ENCODE peak calls at places on chromosome 1, in ten cellular contexts. R is left ventricle myocardium inferior, P is H1, X is HFFc6, Y is AG10803, E is neural progenitor cell, C is adrenal gland, N is choroid plexus epithelial cell, J is Calu3, K is AG09319. W is an unnamed sample.

GRCh38 chr1:54818461-54819194 is 17.5 kb upstream of the TTC22 start:
- DNase-seq in E (no peak), Y (no peak), J (no peak), X (no peak), N (no peak), C (no peak), K (no peak), R (no peak), P (peak), W (no peak)

GRCh38 chr1:1080951-1081310 is 6.8 kb upstream of the RNF223 start:
- DNase-seq in E (no peak), P (peak), J (no peak), Y (no peak), C (no peak), X (no peak), R (no peak), K (no peak), N (no peak), W (no peak)

GRCh38 chr1:229952135-229952534 is 114.9 kb upstream of the GALNT2 start:
- DNase-seq in X (no peak), N (no peak), Y (no peak), R (no peak), K (no peak), E (no peak), C (no peak), J (no peak), P (no peak), W (no peak)

GRCh38 chr1:161989801-161990200 is 33.9 kb downstream of the OLFML2B start:
- DNase-seq in Y (no peak), K (no peak), N (no peak), J (no peak), E (no peak), P (no peak), R (no peak), C (no peak), X (no peak), W (no peak)

GRCh38 chr1:154962238-154962678 is 676 bp upstream of the PYGO2 start:
- DNase-seq in E (peak), P (no peak), J (no peak), X (no peak), C (peak), N (peak), Y (no peak), R (no peak), K (no peak), W (no peak)

GRCh38 chr1:25500694-25501093 is 42.7 kb upstream of the LDLRAP1 start:
- DNase-seq in P (no peak), C (no peak), J (no peak), X (no peak), Y (peak), K (no peak), E (no peak), N (no peak), R (no peak), W (no peak)

GRCh38 chr1:33897092-33897725 is 33.3 kb downstream of the HMGB4 start:
- DNase-seq in Y (peak), R (peak), E (no peak), X (no peak), J (no peak), N (no peak), K (no peak), P (no peak), C (no peak), W (no peak)

GRCh38 chr1:199809311-199809710 is 218.2 kb upstream of the NR5A2 start:
- DNase-seq in Y (no peak), N (no peak), K (no peak), J (no peak), P (no peak), C (no peak), E (no peak), X (no peak), R (no peak), W (no peak)

GRCh38 chr1:41802532-41803501 is 115.9 kb downstream of the HIVEP3 start:
- DNase-seq in E (no peak), X (no peak), C (peak), R (peak), J (no peak), K (no peak), Y (peak), P (no peak), N (peak), W (no peak)

GRCh38 chr1:45721207-45721606 is 29.2 kb downstream of the IPP start:
- DNase-seq in K (no peak), E (no peak), C (no peak), P (no peak), J (no peak), R (no peak), X (peak), N (peak), Y (peak), W (no peak)

GRCh38 chr1:247906504-247907047 is 11.2 kb downstream of the OR2W3 start:
- DNase-seq in E (no peak), N (peak), P (no peak), K (no peak), X (peak), Y (no peak), R (no peak), C (no peak), J (no peak), W (peak)

GRCh38 chr1:235056937-235057336 is 71.7 kb downstream of the TOMM20 start:
- DNase-seq in N (no peak), C (no peak), P (no peak), Y (no peak), E (no peak), K (no peak), J (no peak), X (no peak), R (no peak), W (no peak)

GRCh38 chr1:235052067-235053008 is 76.3 kb downstream of the TOMM20 start:
- DNase-seq in K (no peak), P (no peak), Y (peak), C (peak), J (no peak), R (no peak), N (no peak), E (no peak), X (no peak), W (no peak)

GRCh38 chr1:235054466-235054865 is 74.2 kb downstream of the TOMM20 start:
- DNase-seq in K (no peak), R (no peak), N (no peak), J (no peak), P (no peak), X (no peak), C (no peak), E (no peak), Y (no peak), W (no peak)

GRCh38 chr1:235057385-235058306 is 71.0 kb downstream of the TOMM20 start:
- DNase-seq in K (no peak), Y (no peak), E (no peak), X (no peak), N (no peak), R (no peak), P (no peak), C (no peak), J (no peak), W (no peak)

DNA sequence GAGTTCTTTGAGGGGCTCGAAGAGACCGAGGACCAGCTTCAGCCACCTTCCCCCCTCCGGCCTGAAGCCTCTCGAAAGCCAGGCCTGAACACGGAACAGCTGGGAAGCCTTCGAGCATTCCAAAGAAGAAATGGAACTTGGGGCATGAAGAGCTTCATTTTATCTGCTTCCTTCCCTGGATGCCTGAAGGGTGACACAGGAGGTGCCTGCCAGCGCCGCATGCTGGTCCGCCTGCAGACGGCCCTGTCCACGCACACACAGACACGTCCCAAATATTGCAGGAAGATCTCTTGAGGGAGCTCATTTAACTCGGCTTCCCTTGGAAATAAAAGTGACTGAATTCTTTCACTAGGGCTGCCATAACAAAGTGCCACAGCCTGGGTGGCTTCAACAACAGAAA is 73.7 kb downstream of the TOMM20 start:
- DNase-seq in X (no peak), P (no peak), K (no peak), C (no peak), Y (no peak), J (no peak), R (no peak), N (no peak), E (no peak), W (no peak)
- TF ChIP-seq CTCF in X (no peak), P (no peak), K (no peak), C (no peak), Y (no peak), J (no peak), R (no peak), N (no peak), E (no peak), W (no peak)

GRCh38 chr1:85406081-85406480 is 58.9 kb downstream of the DDAH1 start:
- DNase-seq in K (no peak), N (no peak), P (no peak), R (no peak), E (no peak), Y (peak), C (no peak), J (no peak), X (no peak), W (no peak)
- TF ChIP-seq CTCF in K (no peak), N (no peak), P (no peak), R (no peak), E (no peak), Y (no peak), C (no peak), J (no peak), X (no peak), W (no peak)

GRCh38 chr1:234608026-234608719 is 1.8 kb downstream of the IRF2BP2 start:
- DNase-seq in Y (peak), P (peak), E (peak), K (no peak), C (peak), R (peak), X (peak), J (peak), N (peak), W (peak)

GRCh38 chr1:234605983-234606730 is 3.8 kb downstream of the IRF2BP2 start:
- DNase-seq in N (peak), C (peak), Y (peak), X (peak), E (no peak), R (peak), P (no peak), K (no peak), J (peak), W (peak)

GRCh38 chr1:234606731-234607090 is 3.3 kb downstream of the IRF2BP2 start:
- DNase-seq in E (no peak), K (no peak), C (no peak), N (no peak), J (no peak), Y (no peak), R (no peak), X (no peak), P (no peak), W (no peak)

GRCh38 chr1:234608720-234609527 is 1.1 kb downstream of the IRF2BP2 start:
- DNase-seq in E (peak), K (no peak), N (peak), R (peak), C (peak), P (peak), Y (peak), X (no peak), J (peak), W (peak)

DNA sequence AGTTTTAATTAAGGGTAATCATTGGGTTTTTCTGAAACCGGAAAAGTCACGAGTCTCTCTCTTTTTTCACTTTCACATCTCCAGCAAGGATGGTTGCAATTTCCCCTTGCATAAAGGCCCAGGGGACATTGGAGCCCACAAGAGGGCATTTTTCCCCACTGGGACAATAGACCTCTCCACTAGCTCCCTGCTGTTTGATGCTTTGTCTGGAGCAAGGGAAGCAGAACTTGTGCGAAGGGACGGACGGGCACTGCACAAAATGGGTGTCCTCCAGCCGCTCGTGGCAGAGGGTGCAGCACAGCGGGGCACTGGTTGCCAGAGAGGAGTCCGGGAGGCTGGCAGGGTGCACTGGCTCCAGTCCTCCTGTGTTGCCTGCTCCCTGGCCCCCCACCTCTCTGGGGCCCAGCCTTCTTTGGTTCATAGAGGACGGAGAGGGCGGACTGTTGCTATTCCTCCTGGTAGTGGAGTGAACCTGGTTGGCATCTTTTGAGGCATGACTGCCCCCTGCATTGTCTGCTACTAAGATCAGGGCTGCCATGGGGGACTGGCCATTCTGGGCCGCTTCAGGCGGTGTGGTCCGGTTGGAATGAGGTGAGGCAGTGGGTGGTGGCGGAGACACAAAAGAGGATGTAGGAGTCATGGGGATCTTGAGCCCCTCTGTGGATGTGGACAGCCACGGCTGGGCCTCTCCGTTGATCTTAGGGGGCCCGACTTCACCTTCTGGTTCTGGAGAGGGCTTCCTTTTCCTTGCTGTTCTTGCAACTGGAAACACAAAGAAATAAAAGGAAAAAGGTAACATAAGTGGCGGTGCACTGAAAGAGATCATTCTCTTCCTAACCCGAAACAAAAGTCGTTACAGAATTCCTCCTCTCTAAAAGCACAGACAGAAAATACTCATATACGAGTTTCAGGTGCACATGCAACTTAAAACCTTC is 2.6 kb downstream of the IRF2BP2 start:
- DNase-seq in J (peak), Y (peak), E (peak), R (peak), X (no peak), P (no peak), C (peak), K (no peak), N (no peak), W (peak)
- TF ChIP-seq CTCF in J (no peak), Y (peak), E (peak), R (peak), X (peak), P (peak), C (no peak), K (peak), N (peak), W (peak)

GRCh38 chr1:44035726-44036408 is 4.6 kb upstream of the SLC6A9 start:
- DNase-seq in E (peak), Y (no peak), P (no peak), C (peak), R (peak), X (no peak), K (no peak), J (no peak), N (peak), W (no peak)
- TF ChIP-seq CTCF in E (peak), Y (no peak), P (peak), C (no peak), R (no peak), X (no peak), K (peak), J (no peak), N (peak), W (peak)

GRCh38 chr1:212158912-212159796 is 123.6 kb downstream of the DTL start:
- DNase-seq in R (no peak), X (no peak), K (no peak), E (no peak), Y (no peak), C (peak), J (no peak), P (no peak), N (no peak), W (no peak)

GRCh38 chr1:212161231-212161781 is 123.9 kb upstream of the PPP2R5A start:
- DNase-seq in J (no peak), E (no peak), Y (peak), C (peak), X (peak), N (peak), R (no peak), P (no peak), K (no peak), W (no peak)

GRCh38 chr1:212153635-212154034 is 118.1 kb downstream of the DTL start:
- DNase-seq in E (no peak), K (no peak), R (no peak), P (no peak), C (no peak), Y (no peak), N (no peak), X (no peak), J (no peak), W (no peak)

GRCh38 chr1:212155219-212155618 is 119.7 kb downstream of the DTL start:
- DNase-seq in X (no peak), R (no peak), P (no peak), N (no peak), C (no peak), K (no peak), E (no peak), J (no peak), Y (no peak), W (no peak)

GRCh38 chr1:212157252-212157651 is 121.7 kb downstream of the DTL start:
- DNase-seq in E (no peak), Y (no peak), X (no peak), N (no peak), J (no peak), P (no peak), C (no peak), K (no peak), R (no peak), W (no peak)
- TF ChIP-seq CTCF in E (no peak), Y (no peak), X (no peak), N (no peak), J (no peak), P (no peak), C (no peak), K (no peak), R (no peak), W (no peak)

GRCh38 chr1:10693497-10694273 is 102.8 kb downstream of the CASZ1 start:
- DNase-seq in J (peak), C (peak), X (no peak), N (peak), P (peak), K (no peak), R (no peak), E (peak), Y (no peak), W (peak)

GRCh38 chr1:10693152-10693496 is 103.3 kb downstream of the CASZ1 start:
- DNase-seq in J (no peak), X (no peak), K (no peak), Y (no peak), P (no peak), E (no peak), N (no peak), C (no peak), R (no peak), W (no peak)

GRCh38 chr1:10691075-10691739 is 105.2 kb downstream of the CASZ1 start:
- DNase-seq in E (no peak), J (no peak), C (no peak), N (no peak), Y (no peak), K (no peak), R (no peak), P (no peak), X (no peak), W (no peak)

GRCh38 chr1:10691740-10692125 is 104.7 kb downstream of the CASZ1 start:
- DNase-seq in K (no peak), J (no peak), Y (peak), N (no peak), R (no peak), E (no peak), X (peak), C (no peak), P (no peak), W (no peak)

DNA sequence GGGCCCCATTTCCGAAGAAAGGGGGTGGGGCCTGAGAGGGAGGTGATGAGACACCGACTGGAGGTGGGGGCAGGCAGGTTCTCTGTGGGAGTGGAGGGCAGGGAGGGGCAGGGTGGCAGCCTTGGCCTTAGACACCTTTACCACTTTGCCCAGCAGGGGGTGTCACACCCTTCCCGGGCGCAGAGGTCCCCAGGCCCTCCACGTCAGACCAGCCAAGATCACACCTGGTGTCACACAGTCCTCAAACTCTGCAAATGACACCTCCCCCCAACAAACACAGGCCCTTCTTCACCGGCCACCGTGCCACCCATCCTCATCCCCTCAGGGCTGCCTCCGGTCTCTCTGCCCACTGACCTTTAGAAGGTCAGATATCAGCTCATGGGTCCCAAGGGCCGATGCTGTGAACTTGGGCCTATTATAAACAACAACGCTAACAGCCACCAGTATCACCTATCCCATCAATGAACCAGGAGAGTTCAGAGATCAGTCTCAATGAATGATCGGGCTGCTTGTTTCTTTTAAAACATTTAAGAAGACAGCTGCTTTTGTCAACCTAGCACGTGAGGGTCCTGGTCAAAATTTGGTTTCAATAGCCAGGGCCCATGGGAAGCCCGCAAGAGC is 103.9 kb downstream of the CASZ1 start:
- DNase-seq in Y (no peak), E (peak), X (no peak), N (no peak), J (peak), C (no peak), K (no peak), R (no peak), P (no peak), W (no peak)
- TF ChIP-seq CTCF in Y (no peak), E (peak), X (peak), N (no peak), J (peak), C (no peak), K (no peak), R (peak), P (peak), W (peak)

DNA sequence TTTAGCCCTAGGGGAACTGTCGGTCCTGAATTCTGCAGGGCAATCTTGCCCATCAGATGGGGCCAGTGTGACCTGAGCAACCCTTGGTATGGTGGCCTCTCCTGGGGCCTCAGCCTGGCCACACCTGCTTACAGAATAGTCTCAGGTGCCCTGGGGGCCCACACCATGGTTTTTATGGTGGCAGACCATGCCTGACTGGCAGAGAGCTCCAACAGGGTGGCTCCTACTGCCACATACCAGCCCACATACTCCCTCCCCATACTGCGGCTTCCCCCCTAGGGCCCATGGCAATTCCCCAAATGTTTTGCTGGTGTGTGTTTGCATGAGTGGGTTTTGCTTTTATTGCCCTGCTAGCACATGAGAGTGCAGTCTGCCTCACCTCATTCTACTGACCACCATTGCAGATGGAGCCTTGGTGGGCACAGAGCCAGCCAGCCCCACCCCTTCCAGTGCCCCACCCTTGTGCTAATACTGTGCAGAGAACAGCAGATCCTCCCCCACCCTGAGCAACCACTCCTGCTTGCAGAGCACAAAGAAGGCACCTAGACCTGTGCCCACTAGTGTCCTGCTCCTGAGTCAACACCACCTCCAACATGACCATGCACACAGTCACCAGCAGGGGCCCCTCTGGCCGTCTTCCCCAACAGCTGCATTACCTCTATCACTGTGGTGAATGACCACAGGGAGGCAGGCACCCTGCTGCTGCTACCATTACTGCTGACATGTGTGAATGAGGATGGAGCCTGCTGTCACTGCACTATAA is 86.8 kb downstream of the GDAP2 start:
- DNase-seq in X (no peak), C (no peak), J (no peak), R (no peak), E (no peak), P (peak), N (peak), Y (no peak), K (no peak), W (peak)
- TF ChIP-seq CTCF in X (peak), C (no peak), J (no peak), R (no peak), E (peak), P (peak), N (peak), Y (no peak), K (no peak), W (no peak)

GRCh38 chr1:240824238-240824637 is 212.3 kb upstream of the GREM2 start:
- DNase-seq in Y (no peak), X (no peak), E (no peak), R (no peak), J (no peak), C (no peak), P (peak), K (no peak), N (no peak), W (no peak)
- TF ChIP-seq CTCF in Y (no peak), X (peak), E (peak), R (no peak), J (no peak), C (no peak), P (peak), K (no peak), N (no peak), W (no peak)